ENCODE peak calls at places on chromosome 6, in four cellular contexts. E is cardiac muscle cell; Z is RWPE1; V is CD4-positive, alpha-beta T cell. M is an unnamed sample.

GRCh38 chr6:36358235-36358915 is 21.7 kb upstream of the BNIP5 start:
- DNase-seq in V (no peak), Z (no peak), E (no peak), M (peak; percentile 62)

GRCh38 chr6:133198725-133199124 is 42.4 kb upstream of the EYA4 start:
- DNase-seq in V (no peak), Z (peak; percentile 42), E (no peak), M (no peak)

GRCh38 chr6:5705256-5705655 is 301.5 kb downstream of the NRN1 start:
- DNase-seq in E (no peak), V (no peak), Z (no peak), M (no peak)

GRCh38 chr6:80488190-80488589 is 381.7 kb downstream of the BCKDHB start:
- DNase-seq in E (no peak), V (no peak), Z (no peak), M (no peak)

GRCh38 chr6:159640722-159641482 is 52.1 kb downstream of the SOD2 start:
- DNase-seq in V (no peak), Z (no peak), E (no peak), M (no peak)

GRCh38 chr6:81766482-81767069 is 14.1 kb upstream of the TENT5A start:
- DNase-seq in V (no peak), Z (peak; percentile 25), E (no peak), M (peak; percentile 92)

GRCh38 chr6:126939784-126940183 is 178.7 kb upstream of the RSPO3 start:
- DNase-seq in Z (no peak), V (no peak), E (no peak), M (no peak)

GRCh38 chr6:73943401-73943800 is 247.4 kb downstream of the CD109 start:
- DNase-seq in E (no peak), Z (no peak), V (no peak), M (no peak)

GRCh38 chr6:136927313-136927712 is 5.2 kb downstream of the SLC35D3 start:
- DNase-seq in V (no peak), E (no peak), Z (peak; percentile 31), M (peak; percentile 17)

GRCh38 chr6:109783245-109783990 is 92.3 kb downstream of the FIG4 start:
- DNase-seq in E (peak; percentile 51), Z (no peak), V (no peak), M (no peak)

GRCh38 chr6:106501836-106502447 is 127.4 kb downstream of the RTN4IP1 start:
- DNase-seq in E (no peak), V (no peak), Z (no peak), M (no peak)

DNA sequence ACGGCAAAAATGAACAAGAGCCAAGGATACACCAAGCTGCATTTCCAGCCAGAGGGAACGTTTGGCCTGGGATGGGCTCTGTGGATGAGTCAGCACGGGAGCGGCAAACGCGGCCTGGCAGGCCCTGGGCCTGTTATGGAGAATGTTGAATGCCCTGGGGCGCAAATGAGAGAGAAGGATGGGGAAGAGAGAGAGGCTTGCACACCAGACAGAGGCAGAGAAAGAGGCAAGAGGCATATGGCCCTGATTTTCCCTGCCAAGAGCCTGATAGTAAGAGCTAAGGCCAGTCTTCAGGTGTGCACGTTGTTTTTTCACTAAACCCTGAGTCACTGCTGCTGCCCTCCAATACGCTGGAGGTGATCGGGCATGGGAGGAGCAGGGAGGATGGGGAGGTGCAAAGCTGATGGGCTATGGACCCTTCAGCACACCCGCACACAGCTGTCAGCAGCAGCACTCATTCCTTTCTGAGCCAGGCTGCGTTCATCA is 61.5 kb upstream of the SLC22A23 start:
- DNase-seq in Z (peak; percentile 91), V (no peak), E (no peak), M (no peak)
- H3K27ac ChIP-seq in Z (peak overlapping the region; percentile 99), V (no peak overlapping the region), E (no peak overlapping the region), M (no peak overlapping the region)

DNA sequence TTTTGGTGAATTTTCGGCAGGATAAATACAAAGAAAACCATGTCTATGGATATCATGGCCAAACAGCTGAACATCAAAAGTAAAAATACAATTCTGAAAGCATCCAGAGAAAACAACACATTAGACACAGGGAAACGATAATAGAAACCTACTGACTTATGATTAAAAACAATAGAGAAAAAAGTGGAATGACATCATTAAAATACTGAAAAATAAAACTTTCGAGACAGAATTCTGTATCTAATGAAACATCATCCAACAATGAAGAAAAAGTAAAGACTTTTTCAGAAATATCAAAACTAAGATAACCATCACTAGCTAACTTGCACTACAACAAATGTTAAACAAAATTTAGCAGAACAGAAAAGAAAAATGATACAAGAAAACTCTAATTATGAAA is 384.6 kb upstream of the RUNX2 start:
- DNase-seq in E (no peak), V (no peak), Z (no peak), M (no peak)
- H3K27ac ChIP-seq in E (no peak overlapping the region), V (no peak overlapping the region), Z (no peak overlapping the region), M (no peak overlapping the region)

GRCh38 chr6:68326762-68327161 is 308.3 kb upstream of the ADGRB3 start:
- DNase-seq in V (no peak), E (no peak), Z (no peak), M (no peak)
- H3K27ac ChIP-seq in V (no peak overlapping the region), E (no peak overlapping the region), Z (no peak overlapping the region), M (no peak overlapping the region)

DNA sequence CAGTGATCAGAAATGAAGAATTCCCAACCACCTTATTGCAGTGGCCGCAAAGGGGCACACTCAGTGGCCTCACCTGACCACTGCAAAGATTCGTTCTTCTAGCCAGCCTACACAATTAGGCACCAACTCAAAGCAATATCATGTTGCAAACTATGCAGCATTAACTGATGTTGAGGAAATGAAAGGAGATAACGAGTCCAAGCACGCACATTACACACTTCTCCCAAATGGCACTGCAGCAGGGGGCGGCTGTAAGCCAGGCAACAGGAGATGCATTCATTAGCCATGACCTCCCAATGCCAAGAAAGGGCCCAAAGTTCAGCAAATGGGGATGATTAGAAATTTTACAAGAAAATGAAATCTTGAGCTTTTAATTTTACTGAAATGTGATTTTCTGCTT is 39.3 kb downstream of the ATXN1 start:
- DNase-seq in Z (peak; percentile 45), V (no peak), E (no peak), M (peak; percentile 55)
- H3K27ac ChIP-seq in Z (peak overlapping the region; percentile 59), V (no peak overlapping the region), E (no peak overlapping the region), M (no peak overlapping the region)

DNA sequence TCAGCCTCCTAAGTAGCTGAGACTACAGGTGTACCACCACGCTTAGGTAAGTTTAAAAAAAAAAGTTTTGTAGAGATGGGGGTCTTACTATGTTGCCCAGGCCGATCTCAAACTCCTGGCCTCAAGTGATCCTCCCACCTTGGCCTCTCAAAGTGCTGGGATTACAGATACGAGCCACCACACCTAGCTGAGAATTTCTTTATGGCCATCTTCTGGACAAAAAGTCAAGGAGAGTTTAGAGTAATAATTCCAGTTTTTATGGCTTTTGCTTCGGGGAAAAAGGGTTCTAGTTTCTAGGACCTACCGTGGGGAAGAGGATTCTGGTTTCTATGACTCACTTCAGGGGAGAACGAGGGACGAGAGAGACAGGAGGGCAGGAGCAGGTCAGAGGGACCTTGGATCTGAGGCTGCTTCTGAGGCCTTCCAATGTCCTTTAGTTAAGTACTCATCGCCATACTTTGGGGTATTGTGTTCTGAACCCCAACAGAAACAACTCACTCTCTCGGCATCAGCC is 69.3 kb upstream of the IER3 start:
- DNase-seq in Z (no peak), E (no peak), V (no peak), M (no peak)
- H3K27ac ChIP-seq in Z (peak overlapping the region; percentile 84), E (peak overlapping the region; percentile 59), V (no peak overlapping the region), M (peak overlapping the region; percentile 93)

GRCh38 chr6:115932481-115932880 is 128.2 kb downstream of the FRK start:
- DNase-seq in E (no peak), Z (no peak), V (no peak), M (no peak)

GRCh38 chr6:115934145-115934544 is 126.5 kb downstream of the FRK start:
- DNase-seq in Z (no peak), V (no peak), E (no peak), M (no peak)

GRCh38 chr6:115935361-115935760 is 125.3 kb downstream of the FRK start:
- DNase-seq in Z (no peak), V (no peak), E (no peak), M (no peak)

DNA sequence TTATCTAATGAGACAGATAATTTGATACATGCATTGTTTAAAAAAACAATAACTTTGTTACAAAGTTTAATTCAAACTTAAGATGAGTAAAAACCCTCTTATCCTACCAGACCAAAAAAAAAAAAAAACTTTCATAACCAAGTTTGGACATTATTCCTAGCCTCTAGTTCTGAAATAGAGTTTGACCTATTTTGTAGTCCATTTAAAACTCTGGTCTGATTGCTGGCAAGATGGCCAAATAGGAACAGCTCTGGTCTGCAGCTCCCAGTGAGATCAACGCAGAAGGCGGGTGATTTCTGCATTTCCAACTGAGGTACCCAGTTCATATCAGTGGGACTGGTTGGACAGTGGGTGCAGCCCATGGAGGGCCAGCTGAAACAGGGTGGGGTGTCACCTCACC is 125.9 kb downstream of the FRK start:
- DNase-seq in Z (no peak), V (no peak), E (no peak), M (no peak)
- H3K27ac ChIP-seq in Z (no peak overlapping the region), V (no peak overlapping the region), E (no peak overlapping the region), M (no peak overlapping the region)

DNA sequence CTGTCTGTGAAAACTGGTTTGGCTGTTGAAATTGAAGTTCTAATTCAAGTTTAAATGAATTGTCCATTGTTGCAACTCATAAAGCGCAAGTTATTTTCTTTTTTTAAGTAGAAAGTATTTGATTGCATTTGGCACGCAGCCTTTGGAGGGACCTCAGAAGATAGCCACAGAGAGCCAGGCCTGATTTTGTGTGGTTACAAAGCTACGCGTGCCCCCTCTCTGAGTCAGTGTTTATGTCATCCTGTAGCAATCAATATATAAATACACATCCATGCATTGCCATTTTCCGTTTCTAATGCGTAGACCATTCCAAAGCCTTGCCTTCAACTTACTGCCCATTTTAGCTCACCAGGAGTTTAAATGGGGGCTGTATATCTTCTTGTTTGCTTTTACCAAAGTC is 173.2 kb downstream of the TMEM242 start:
- DNase-seq in Z (no peak), V (no peak), E (no peak), M (no peak)
- H3K27ac ChIP-seq in Z (peak overlapping the region; percentile 39), V (no peak overlapping the region), E (peak overlapping the region; percentile 22), M (peak overlapping the region; percentile 97)